ENCODE peak calls at places on chromosomes 7 and 10, in five cellular contexts. One of them, this sample, is unnamed.

GRCh38 chr7:37645276-37646040 is 38.1 kb upstream of the GPR141 start:
- DNase-seq in psoas muscle: no peak
- DNase-seq in NCI-H774: no peak
- DNase-seq in stimulated activated naive CD4-positive, alpha-beta T cell: no peak
- DNase-seq in lung: no peak
- DNase-seq in this sample: no peak

GRCh38 chr10:11397980-11398580 is 213.4 kb downstream of the USP6NL start:
- DNase-seq in psoas muscle: peak
- DNase-seq in stimulated activated naive CD4-positive, alpha-beta T cell: no peak
- DNase-seq in NCI-H774: no peak
- DNase-seq in lung: no peak
- DNase-seq in this sample: peak

GRCh38 chr7:39566056-39566921 is at the start of gene YAE1:
- DNase-seq in lung: peak
- DNase-seq in stimulated activated naive CD4-positive, alpha-beta T cell: peak
- DNase-seq in NCI-H774: peak
- DNase-seq in psoas muscle: peak
- DNase-seq in this sample: peak

GRCh38 chr10:102113956-102114857 is 6.0 kb downstream of the LDB1 start:
- DNase-seq in psoas muscle: peak
- DNase-seq in stimulated activated naive CD4-positive, alpha-beta T cell: no peak
- DNase-seq in lung: no peak
- DNase-seq in NCI-H774: no peak
- DNase-seq in this sample: peak

GRCh38 chr7:2996141-2996540 is 47.5 kb downstream of the CARD11 start:
- DNase-seq in stimulated activated naive CD4-positive, alpha-beta T cell: no peak
- DNase-seq in lung: no peak
- DNase-seq in NCI-H774: no peak
- DNase-seq in psoas muscle: no peak
- DNase-seq in this sample: no peak

GRCh38 chr7:16548428-16548827 is 21.8 kb downstream of the LRRC72 start:
- DNase-seq in lung: no peak
- DNase-seq in stimulated activated naive CD4-positive, alpha-beta T cell: no peak
- DNase-seq in psoas muscle: no peak
- DNase-seq in NCI-H774: no peak
- DNase-seq in this sample: no peak

GRCh38 chr7:142328006-142328405 is 70.1 kb upstream of the PRSS58 start:
- DNase-seq in NCI-H774: no peak
- DNase-seq in stimulated activated naive CD4-positive, alpha-beta T cell: no peak
- DNase-seq in lung: no peak
- DNase-seq in psoas muscle: no peak
- DNase-seq in this sample: no peak

GRCh38 chr7:158008267-158008666 is 579.4 kb downstream of the PTPRN2 start:
- DNase-seq in psoas muscle: no peak
- DNase-seq in NCI-H774: no peak
- DNase-seq in lung: no peak
- DNase-seq in stimulated activated naive CD4-positive, alpha-beta T cell: no peak
- DNase-seq in this sample: no peak

GRCh38 chr7:111741811-111742240 is 179.5 kb upstream of the IMMP2L start:
- DNase-seq in NCI-H774: peak
- DNase-seq in stimulated activated naive CD4-positive, alpha-beta T cell: no peak
- DNase-seq in lung: no peak
- DNase-seq in psoas muscle: no peak
- DNase-seq in this sample: peak

GRCh38 chr10:4883079-4883739 is 57.2 kb downstream of the AKR1E2 start:
- DNase-seq in stimulated activated naive CD4-positive, alpha-beta T cell: no peak
- DNase-seq in NCI-H774: no peak
- DNase-seq in lung: no peak
- DNase-seq in psoas muscle: no peak
- DNase-seq in this sample: no peak

GRCh38 chr7:19061331-19061730 is 56.1 kb downstream of the TWIST1 start:
- DNase-seq in stimulated activated naive CD4-positive, alpha-beta T cell: no peak
- DNase-seq in NCI-H774: no peak
- DNase-seq in lung: no peak
- DNase-seq in psoas muscle: no peak
- DNase-seq in this sample: no peak

GRCh38 chr7:54542920-54543539 is 855 bp downstream of the VSTM2A start:
- DNase-seq in psoas muscle: no peak
- DNase-seq in stimulated activated naive CD4-positive, alpha-beta T cell: no peak
- DNase-seq in NCI-H774: peak
- DNase-seq in lung: no peak
- DNase-seq in this sample: no peak

GRCh38 chr10:95499482-95499989 is 61.6 kb downstream of the SORBS1 start:
- DNase-seq in NCI-H774: no peak
- DNase-seq in lung: no peak
- DNase-seq in psoas muscle: no peak
- DNase-seq in stimulated activated naive CD4-positive, alpha-beta T cell: no peak
- DNase-seq in this sample: no peak

GRCh38 chr7:105131890-105132289 is 117.9 kb downstream of the KMT2E start:
- DNase-seq in stimulated activated naive CD4-positive, alpha-beta T cell: no peak
- DNase-seq in lung: no peak
- DNase-seq in psoas muscle: no peak
- DNase-seq in NCI-H774: no peak
- DNase-seq in this sample: no peak

GRCh38 chr7:140285938-140286337 is 109.2 kb upstream of the KDM7A start:
- DNase-seq in lung: no peak
- DNase-seq in psoas muscle: no peak
- DNase-seq in NCI-H774: no peak
- DNase-seq in stimulated activated naive CD4-positive, alpha-beta T cell: no peak
- DNase-seq in this sample: no peak

GRCh38 chr10:129924375-129925085 is 39.5 kb downstream of the EBF3 start:
- DNase-seq in NCI-H774: no peak
- DNase-seq in lung: no peak
- DNase-seq in stimulated activated naive CD4-positive, alpha-beta T cell: no peak
- DNase-seq in psoas muscle: peak
- DNase-seq in this sample: no peak

GRCh38 chr7:97835296-97836138 is 36.7 kb downstream of the ASNS start:
- DNase-seq in stimulated activated naive CD4-positive, alpha-beta T cell: peak
- DNase-seq in lung: peak
- DNase-seq in NCI-H774: peak
- DNase-seq in psoas muscle: peak
- DNase-seq in this sample: peak

GRCh38 chr7:140062118-140062527 is 628 bp downstream of the PARP12 start:
- DNase-seq in lung: peak
- DNase-seq in psoas muscle: no peak
- DNase-seq in NCI-H774: no peak
- DNase-seq in stimulated activated naive CD4-positive, alpha-beta T cell: peak
- DNase-seq in this sample: peak

GRCh38 chr7:149457766-149458165 is 3.1 kb downstream of the ZNF777 start:
- DNase-seq in psoas muscle: no peak
- DNase-seq in stimulated activated naive CD4-positive, alpha-beta T cell: no peak
- DNase-seq in NCI-H774: no peak
- DNase-seq in lung: no peak
- DNase-seq in this sample: no peak

GRCh38 chr7:104653870-104654401 is 325.5 kb downstream of the LHFPL3 start:
- DNase-seq in stimulated activated naive CD4-positive, alpha-beta T cell: no peak
- DNase-seq in NCI-H774: no peak
- DNase-seq in lung: no peak
- DNase-seq in psoas muscle: no peak
- DNase-seq in this sample: no peak

GRCh38 chr7:105402221-105403095 is 13.7 kb upstream of the SRPK2 start:
- DNase-seq in psoas muscle: no peak
- DNase-seq in lung: no peak
- DNase-seq in NCI-H774: no peak
- DNase-seq in stimulated activated naive CD4-positive, alpha-beta T cell: no peak
- DNase-seq in this sample: no peak

This sample was measured in heart right ventricle.